ENCODE peak calls at places on chromosomes 1 and 21, in seven cellular contexts. One of them, this sample, is unnamed.
A peak's percentile ranks its signal among the peaks of the same experiment; 100 is the strongest.

GRCh38 chr1:13950637-13951036 is 250.6 kb downstream of the PRDM2 start:
- DNase-seq in heart left ventricle: no peak
- DNase-seq in AG10803: no peak
- DNase-seq in A549: no peak
- DNase-seq in CD4-positive, alpha-beta T cell: no peak
- DNase-seq in OCI-LY7: no peak
- DNase-seq in hepatocyte: no peak
- DNase-seq in this sample: no peak

GRCh38 chr1:2274968-2275475 is 46.9 kb downstream of the SKI start:
- DNase-seq in OCI-LY7: no peak
- DNase-seq in CD4-positive, alpha-beta T cell: no peak
- DNase-seq in AG10803: no peak
- DNase-seq in A549: no peak
- DNase-seq in hepatocyte: no peak
- DNase-seq in heart left ventricle: no peak
- DNase-seq in this sample: no peak

GRCh38 chr1:99005142-99005491 is 456 bp upstream of the PLPPR5 start:
- DNase-seq in hepatocyte: peak; percentile 22
- DNase-seq in heart left ventricle: no peak
- DNase-seq in AG10803: no peak
- DNase-seq in CD4-positive, alpha-beta T cell: no peak
- DNase-seq in OCI-LY7: no peak
- DNase-seq in A549: no peak
- DNase-seq in this sample: peak; percentile 55

GRCh38 chr1:100950311-100950710 is 54.4 kb downstream of the SLC30A7 start:
- DNase-seq in A549: no peak
- DNase-seq in OCI-LY7: no peak
- DNase-seq in heart left ventricle: no peak
- DNase-seq in AG10803: no peak
- DNase-seq in CD4-positive, alpha-beta T cell: no peak
- DNase-seq in hepatocyte: no peak
- DNase-seq in this sample: no peak

GRCh38 chr1:234870020-234870378 is 258.6 kb downstream of the TOMM20 start:
- DNase-seq in AG10803: no peak
- DNase-seq in CD4-positive, alpha-beta T cell: no peak
- DNase-seq in heart left ventricle: no peak
- DNase-seq in A549: no peak
- DNase-seq in hepatocyte: no peak
- DNase-seq in OCI-LY7: no peak
- DNase-seq in this sample: no peak

GRCh38 chr1:24294757-24295371 is 24.3 kb upstream of the GRHL3 start:
- DNase-seq in OCI-LY7: no peak
- DNase-seq in heart left ventricle: peak; percentile 22
- DNase-seq in AG10803: peak; percentile 84
- DNase-seq in hepatocyte: peak; percentile 41
- DNase-seq in CD4-positive, alpha-beta T cell: no peak
- DNase-seq in A549: peak; percentile 65
- DNase-seq in this sample: peak; percentile 15

GRCh38 chr1:8708259-8708658 is 109.2 kb downstream of the RERE start:
- DNase-seq in A549: no peak
- DNase-seq in AG10803: no peak
- DNase-seq in hepatocyte: no peak
- DNase-seq in CD4-positive, alpha-beta T cell: no peak
- DNase-seq in OCI-LY7: no peak
- DNase-seq in heart left ventricle: no peak
- DNase-seq in this sample: no peak

GRCh38 chr1:36497207-36497606 is 14.5 kb upstream of the CSF3R start:
- DNase-seq in AG10803: peak; percentile 6
- DNase-seq in A549: no peak
- DNase-seq in heart left ventricle: no peak
- DNase-seq in CD4-positive, alpha-beta T cell: no peak
- DNase-seq in OCI-LY7: no peak
- DNase-seq in hepatocyte: no peak
- DNase-seq in this sample: no peak

GRCh38 chr1:203797948-203798347 is 2.5 kb downstream of the ZBED6 start:
- DNase-seq in A549: no peak
- DNase-seq in heart left ventricle: no peak
- DNase-seq in CD4-positive, alpha-beta T cell: no peak
- DNase-seq in hepatocyte: peak; percentile 27
- DNase-seq in OCI-LY7: no peak
- DNase-seq in AG10803: peak; percentile 16
- DNase-seq in this sample: no peak

GRCh38 chr21:37582613-37583012 is 216.0 kb downstream of the DYRK1A start:
- DNase-seq in AG10803: peak; percentile 52
- DNase-seq in hepatocyte: peak; percentile 54
- DNase-seq in OCI-LY7: peak; percentile 29
- DNase-seq in A549: peak; percentile 33
- DNase-seq in CD4-positive, alpha-beta T cell: no peak
- DNase-seq in heart left ventricle: no peak
- DNase-seq in this sample: no peak

GRCh38 chr1:230614121-230614520 is 28.2 kb upstream of the COG2 start:
- DNase-seq in hepatocyte: no peak
- DNase-seq in OCI-LY7: no peak
- DNase-seq in A549: no peak
- DNase-seq in AG10803: no peak
- DNase-seq in heart left ventricle: no peak
- DNase-seq in CD4-positive, alpha-beta T cell: no peak
- DNase-seq in this sample: no peak

GRCh38 chr1:150808134-150808533 is at the start of gene CTSK:
- DNase-seq in AG10803: peak; percentile 51
- DNase-seq in heart left ventricle: no peak
- DNase-seq in hepatocyte: peak; percentile 12
- DNase-seq in A549: no peak
- DNase-seq in CD4-positive, alpha-beta T cell: no peak
- DNase-seq in OCI-LY7: no peak
- DNase-seq in this sample: no peak

GRCh38 chr1:178937770-178938169 is 66.9 kb upstream of the ANGPTL1 start:
- DNase-seq in AG10803: no peak
- DNase-seq in OCI-LY7: no peak
- DNase-seq in A549: no peak
- DNase-seq in hepatocyte: no peak
- DNase-seq in CD4-positive, alpha-beta T cell: no peak
- DNase-seq in heart left ventricle: no peak
- DNase-seq in this sample: no peak

GRCh38 chr21:38434913-38435533 is 63.3 kb downstream of the ERG start:
- DNase-seq in CD4-positive, alpha-beta T cell: no peak
- DNase-seq in hepatocyte: peak; percentile 26
- DNase-seq in OCI-LY7: no peak
- DNase-seq in A549: peak; percentile 8
- DNase-seq in AG10803: peak; percentile 33
- DNase-seq in heart left ventricle: no peak
- DNase-seq in this sample: no peak

GRCh38 chr1:245437401-245437800 is 282.6 kb downstream of the KIF26B start:
- DNase-seq in AG10803: no peak
- DNase-seq in CD4-positive, alpha-beta T cell: no peak
- DNase-seq in hepatocyte: no peak
- DNase-seq in heart left ventricle: no peak
- DNase-seq in A549: no peak
- DNase-seq in OCI-LY7: no peak
- DNase-seq in this sample: no peak

GRCh38 chr1:10868599-10868965 is 72.1 kb upstream of the CASZ1 start:
- DNase-seq in A549: no peak
- DNase-seq in OCI-LY7: no peak
- DNase-seq in CD4-positive, alpha-beta T cell: no peak
- DNase-seq in hepatocyte: no peak
- DNase-seq in heart left ventricle: no peak
- DNase-seq in AG10803: no peak
- DNase-seq in this sample: no peak

GRCh38 chr1:2003564-2004131 is at the start of gene CFAP74:
- DNase-seq in OCI-LY7: no peak
- DNase-seq in CD4-positive, alpha-beta T cell: no peak
- DNase-seq in heart left ventricle: no peak
- DNase-seq in AG10803: peak; percentile 13
- DNase-seq in A549: no peak
- DNase-seq in hepatocyte: peak; percentile 76
- DNase-seq in this sample: peak; percentile 78

GRCh38 chr1:167409183-167409582 is 109.1 kb downstream of the CD247 start:
- DNase-seq in heart left ventricle: no peak
- DNase-seq in A549: no peak
- DNase-seq in OCI-LY7: peak; percentile 59
- DNase-seq in hepatocyte: no peak
- DNase-seq in AG10803: no peak
- DNase-seq in CD4-positive, alpha-beta T cell: no peak
- DNase-seq in this sample: no peak

GRCh38 chr1:169015464-169015863 is 91.0 kb upstream of the ATP1B1 start:
- DNase-seq in CD4-positive, alpha-beta T cell: no peak
- DNase-seq in hepatocyte: no peak
- DNase-seq in AG10803: no peak
- DNase-seq in OCI-LY7: no peak
- DNase-seq in A549: no peak
- DNase-seq in heart left ventricle: no peak
- DNase-seq in this sample: no peak

GRCh38 chr1:161986328-161986727 is 37.3 kb downstream of the OLFML2B start:
- DNase-seq in hepatocyte: peak; percentile 39
- DNase-seq in CD4-positive, alpha-beta T cell: no peak
- DNase-seq in AG10803: peak; percentile 56
- DNase-seq in heart left ventricle: no peak
- DNase-seq in A549: no peak
- DNase-seq in OCI-LY7: no peak
- DNase-seq in this sample: no peak

GRCh38 chr1:172970186-172970585 is 80.6 kb downstream of the TNFSF18 start:
- DNase-seq in OCI-LY7: no peak
- DNase-seq in hepatocyte: no peak
- DNase-seq in A549: peak; percentile 15
- DNase-seq in CD4-positive, alpha-beta T cell: no peak
- DNase-seq in heart left ventricle: no peak
- DNase-seq in AG10803: peak; percentile 36
- DNase-seq in this sample: no peak

GRCh38 chr1:100657876-100658715 is 61.4 kb upstream of the VCAM1 start:
- DNase-seq in A549: no peak
- DNase-seq in AG10803: no peak
- DNase-seq in CD4-positive, alpha-beta T cell: no peak
- DNase-seq in hepatocyte: peak; percentile 7
- DNase-seq in heart left ventricle: no peak
- DNase-seq in OCI-LY7: no peak
- DNase-seq in this sample: no peak

GRCh38 chr1:199335496-199335895 is 692.0 kb upstream of the NR5A2 start:
- DNase-seq in hepatocyte: no peak
- DNase-seq in CD4-positive, alpha-beta T cell: no peak
- DNase-seq in OCI-LY7: no peak
- DNase-seq in AG10803: peak; percentile 5
- DNase-seq in A549: no peak
- DNase-seq in heart left ventricle: no peak
- DNase-seq in this sample: no peak

GRCh38 chr1:199338760-199339159 is 688.8 kb upstream of the NR5A2 start:
- DNase-seq in heart left ventricle: no peak
- DNase-seq in A549: no peak
- DNase-seq in OCI-LY7: no peak
- DNase-seq in hepatocyte: no peak
- DNase-seq in AG10803: no peak
- DNase-seq in CD4-positive, alpha-beta T cell: no peak
- DNase-seq in this sample: no peak

GRCh38 chr1:199333180-199333579 is 694.3 kb upstream of the NR5A2 start:
- DNase-seq in AG10803: no peak
- DNase-seq in A549: no peak
- DNase-seq in heart left ventricle: no peak
- DNase-seq in CD4-positive, alpha-beta T cell: no peak
- DNase-seq in hepatocyte: no peak
- DNase-seq in OCI-LY7: no peak
- DNase-seq in this sample: no peak

GRCh38 chr1:199336745-199337640 is 690.5 kb upstream of the NR5A2 start:
- DNase-seq in hepatocyte: no peak
- DNase-seq in A549: no peak
- DNase-seq in OCI-LY7: no peak
- DNase-seq in heart left ventricle: no peak
- DNase-seq in AG10803: no peak
- DNase-seq in CD4-positive, alpha-beta T cell: no peak
- DNase-seq in this sample: no peak
- TF ChIP-seq CTCF in hepatocyte: no peak
- TF ChIP-seq CTCF in A549: no peak
- TF ChIP-seq CTCF in OCI-LY7: peak; percentile 9
- TF ChIP-seq CTCF in heart left ventricle: no peak
- TF ChIP-seq CTCF in AG10803: no peak
- TF ChIP-seq CTCF in CD4-positive, alpha-beta T cell: no peak
- TF ChIP-seq CTCF in this sample: no peak

GRCh38 chr1:106798991-106799390 is 257.5 kb upstream of the PRMT6 start:
- DNase-seq in CD4-positive, alpha-beta T cell: no peak
- DNase-seq in hepatocyte: peak; percentile 8
- DNase-seq in heart left ventricle: no peak
- DNase-seq in OCI-LY7: no peak
- DNase-seq in AG10803: peak; percentile 2
- DNase-seq in A549: no peak
- DNase-seq in this sample: no peak
- TF ChIP-seq CTCF in CD4-positive, alpha-beta T cell: no peak
- TF ChIP-seq CTCF in hepatocyte: no peak
- TF ChIP-seq CTCF in heart left ventricle: no peak
- TF ChIP-seq CTCF in OCI-LY7: no peak
- TF ChIP-seq CTCF in AG10803: no peak
- TF ChIP-seq CTCF in A549: no peak
- TF ChIP-seq CTCF in this sample: no peak

DNA sequence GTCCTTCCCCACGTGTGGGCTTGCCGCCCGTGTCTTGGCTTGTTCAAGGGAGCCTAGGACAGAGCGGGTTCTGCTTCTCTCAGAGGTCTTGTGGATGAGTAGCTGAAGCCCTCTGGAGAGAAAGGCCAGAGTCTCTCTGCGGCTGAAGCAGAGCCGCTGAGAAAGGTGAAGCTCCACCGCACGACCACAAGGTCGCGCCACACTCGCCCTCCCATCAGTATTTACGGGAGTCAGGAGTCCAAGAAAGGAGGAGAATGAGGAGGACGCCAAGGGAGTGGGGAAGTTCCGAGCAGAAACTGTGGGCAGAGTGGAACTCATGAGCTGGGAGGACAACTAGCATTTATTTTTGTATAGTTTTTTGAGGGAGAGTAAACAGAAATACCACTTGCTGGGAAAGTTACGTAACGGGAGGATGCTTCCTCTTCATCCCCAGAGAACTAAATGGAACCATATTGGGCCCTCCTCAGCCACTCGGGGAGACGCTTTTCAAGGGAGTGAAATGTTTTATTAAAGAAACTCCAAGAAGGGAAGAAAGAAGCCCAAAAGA is 51.6 kb upstream of the HAO2 start:
- DNase-seq in A549: peak; percentile 3
- DNase-seq in hepatocyte: no peak
- DNase-seq in CD4-positive, alpha-beta T cell: no peak
- DNase-seq in OCI-LY7: no peak
- DNase-seq in heart left ventricle: no peak
- DNase-seq in AG10803: peak; percentile 21
- DNase-seq in this sample: no peak
- TF ChIP-seq CTCF in A549: no peak
- TF ChIP-seq CTCF in hepatocyte: no peak
- TF ChIP-seq CTCF in CD4-positive, alpha-beta T cell: no peak
- TF ChIP-seq CTCF in OCI-LY7: peak; percentile 24
- TF ChIP-seq CTCF in heart left ventricle: no peak
- TF ChIP-seq CTCF in AG10803: peak; percentile 51
- TF ChIP-seq CTCF in this sample: no peak

GRCh38 chr1:109705411-109705810 is 6.6 kb upstream of the GSTM5 start:
- DNase-seq in A549: no peak
- DNase-seq in OCI-LY7: no peak
- DNase-seq in AG10803: no peak
- DNase-seq in hepatocyte: no peak
- DNase-seq in CD4-positive, alpha-beta T cell: no peak
- DNase-seq in heart left ventricle: no peak
- DNase-seq in this sample: no peak

DNA sequence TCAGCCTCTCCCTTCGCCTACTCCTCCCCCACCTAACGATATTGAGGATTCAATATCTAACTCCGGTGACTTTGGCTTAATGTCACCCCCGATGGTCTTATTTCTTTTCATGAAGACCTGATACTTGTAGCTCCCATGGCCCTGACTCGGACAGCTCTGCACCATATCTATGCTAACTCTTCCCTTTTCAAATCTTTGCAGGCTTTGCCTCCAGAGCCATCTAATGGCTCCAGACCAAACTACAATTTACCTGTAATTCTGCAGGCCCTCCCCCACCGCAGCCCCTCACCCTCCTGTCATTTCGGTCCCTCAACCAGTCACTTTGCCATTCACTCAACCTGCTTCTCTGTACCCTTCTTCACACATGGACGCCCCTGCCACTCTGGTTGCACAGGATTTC is 7.9 kb upstream of the GSTM5 start:
- DNase-seq in CD4-positive, alpha-beta T cell: no peak
- DNase-seq in AG10803: no peak
- DNase-seq in A549: no peak
- DNase-seq in hepatocyte: no peak
- DNase-seq in heart left ventricle: no peak
- DNase-seq in OCI-LY7: no peak
- DNase-seq in this sample: no peak
- TF ChIP-seq CTCF in CD4-positive, alpha-beta T cell: no peak
- TF ChIP-seq CTCF in AG10803: no peak
- TF ChIP-seq CTCF in A549: no peak
- TF ChIP-seq CTCF in hepatocyte: no peak
- TF ChIP-seq CTCF in heart left ventricle: no peak
- TF ChIP-seq CTCF in OCI-LY7: peak; percentile 17
- TF ChIP-seq CTCF in this sample: no peak

This sample was measured in upper lobe of right lung.